ENCODE peak calls at places on chromosome 4, in four cellular contexts. One of them, this sample, is unnamed.

GRCh38 chr4:107721436-107722090 is 1.5 kb upstream of the PAPSS1 start:
- DNase-seq in PC-3: no peak
- DNase-seq in hepatocyte: peak; percentile 22
- DNase-seq in GM23338: peak; percentile 57
- DNase-seq in this sample: no peak

GRCh38 chr4:111066887-111067286 is 444.0 kb upstream of the PITX2 start:
- DNase-seq in PC-3: no peak
- DNase-seq in GM23338: no peak
- DNase-seq in hepatocyte: no peak
- DNase-seq in this sample: no peak

GRCh38 chr4:155442267-155443105 is 65.7 kb upstream of the MAP9 start:
- DNase-seq in hepatocyte: peak; percentile 83
- DNase-seq in PC-3: peak; percentile 90
- DNase-seq in GM23338: peak; percentile 79
- DNase-seq in this sample: peak; percentile 66

GRCh38 chr4:152283806-152284470 is 252.0 kb downstream of the FBXW7 start:
- DNase-seq in hepatocyte: no peak
- DNase-seq in GM23338: peak; percentile 18
- DNase-seq in PC-3: peak; percentile 20
- DNase-seq in this sample: no peak

GRCh38 chr4:53616219-53616618 is 24.9 kb upstream of the LNX1 start:
- DNase-seq in GM23338: no peak
- DNase-seq in hepatocyte: no peak
- DNase-seq in PC-3: no peak
- DNase-seq in this sample: no peak

GRCh38 chr4:183262776-183263100 is 57.3 kb downstream of the CLDN22 start:
- DNase-seq in hepatocyte: no peak
- DNase-seq in PC-3: no peak
- DNase-seq in GM23338: no peak
- DNase-seq in this sample: no peak

GRCh38 chr4:7074423-7074822 is 6.6 kb upstream of the GRPEL1 start:
- DNase-seq in GM23338: no peak
- DNase-seq in hepatocyte: no peak
- DNase-seq in PC-3: peak; percentile 59
- DNase-seq in this sample: peak; percentile 79

GRCh38 chr4:40462326-40462725 is 127.2 kb downstream of the CHRNA9 start:
- DNase-seq in hepatocyte: no peak
- DNase-seq in PC-3: no peak
- DNase-seq in GM23338: peak; percentile 46
- DNase-seq in this sample: no peak

GRCh38 chr4:121100093-121100775 is 27.9 kb upstream of the NDNF start:
- DNase-seq in PC-3: no peak
- DNase-seq in hepatocyte: no peak
- DNase-seq in GM23338: no peak
- DNase-seq in this sample: no peak

GRCh38 chr4:37555324-37555723 is 130.9 kb downstream of the RELL1 start:
- DNase-seq in GM23338: no peak
- DNase-seq in PC-3: peak; percentile 20
- DNase-seq in hepatocyte: no peak
- DNase-seq in this sample: no peak

GRCh38 chr4:8383451-8384160 is 56.9 kb downstream of the ACOX3 start:
- DNase-seq in hepatocyte: no peak
- DNase-seq in GM23338: no peak
- DNase-seq in PC-3: no peak
- DNase-seq in this sample: no peak

GRCh38 chr4:184288451-184289178 is 70.9 kb upstream of the ENPP6 start:
- DNase-seq in hepatocyte: no peak
- DNase-seq in GM23338: no peak
- DNase-seq in PC-3: no peak
- DNase-seq in this sample: no peak

GRCh38 chr4:120682981-120683380 is 239.5 kb downstream of the PRDM5 start:
- DNase-seq in hepatocyte: no peak
- DNase-seq in PC-3: no peak
- DNase-seq in GM23338: no peak
- DNase-seq in this sample: no peak

GRCh38 chr4:10381146-10381545 is 76.1 kb downstream of the ZNF518B start:
- DNase-seq in hepatocyte: no peak
- DNase-seq in GM23338: no peak
- DNase-seq in PC-3: no peak
- DNase-seq in this sample: no peak

GRCh38 chr4:97665553-97665952 is 477.7 kb downstream of the STPG2 start:
- DNase-seq in GM23338: no peak
- DNase-seq in hepatocyte: no peak
- DNase-seq in PC-3: no peak
- DNase-seq in this sample: no peak

GRCh38 chr4:128558896-128559669 is 250.4 kb upstream of the JADE1 start:
- DNase-seq in PC-3: no peak
- DNase-seq in hepatocyte: no peak
- DNase-seq in GM23338: no peak
- DNase-seq in this sample: no peak

GRCh38 chr4:94453534-94453963 is 1.8 kb downstream of the PDLIM5 start:
- DNase-seq in PC-3: peak; percentile 19
- DNase-seq in GM23338: no peak
- DNase-seq in hepatocyte: peak; percentile 54
- DNase-seq in this sample: no peak

DNA sequence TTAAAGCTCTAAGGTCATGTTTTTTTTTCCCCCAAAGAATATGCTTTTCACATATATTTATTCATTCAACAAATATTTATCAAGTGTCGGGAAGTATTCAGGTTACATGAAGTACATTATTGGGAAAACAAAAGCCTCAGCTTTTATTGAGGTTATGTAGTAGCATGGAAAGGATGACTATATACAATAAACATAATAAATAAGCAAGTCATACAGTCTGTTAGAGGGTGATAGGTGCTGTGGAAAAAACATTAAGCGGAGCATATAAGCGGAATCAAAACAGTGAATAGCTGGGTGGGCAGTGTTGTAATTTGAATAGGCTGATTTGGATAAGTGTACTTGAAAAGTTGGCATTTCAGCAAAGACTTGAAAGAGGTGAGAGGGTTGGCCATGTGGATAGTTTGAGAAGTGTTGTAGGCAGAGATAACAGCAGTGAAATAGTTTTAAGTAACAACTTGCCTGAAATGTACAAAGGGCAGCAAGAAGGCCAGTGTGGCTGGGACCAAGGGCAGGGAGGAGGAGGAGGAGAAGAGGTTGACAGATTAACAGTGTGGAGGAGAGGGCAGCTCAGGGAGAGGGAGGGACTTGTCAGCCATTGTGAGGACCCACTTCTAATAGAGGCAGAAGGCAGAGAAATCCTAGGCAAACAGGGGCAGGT is 558.7 kb downstream of the SPRY1 start:
- DNase-seq in PC-3: peak; percentile 63
- DNase-seq in GM23338: no peak
- DNase-seq in hepatocyte: no peak
- DNase-seq in this sample: no peak
- TF ChIP-seq EZH2 in PC-3: no peak
- TF ChIP-seq EZH2 in GM23338: no peak
- TF ChIP-seq EZH2 in hepatocyte: no peak
- TF ChIP-seq EZH2 in this sample: no peak

GRCh38 chr4:146032234-146032860 is 93.7 kb upstream of the ZNF827 start:
- DNase-seq in GM23338: peak; percentile 19
- DNase-seq in PC-3: no peak
- DNase-seq in hepatocyte: no peak
- DNase-seq in this sample: no peak

GRCh38 chr4:146033149-146033548 is 94.5 kb upstream of the ZNF827 start:
- DNase-seq in hepatocyte: peak; percentile 72
- DNase-seq in GM23338: peak; percentile 21
- DNase-seq in PC-3: no peak
- DNase-seq in this sample: no peak

GRCh38 chr4:146029147-146029546 is 90.5 kb upstream of the ZNF827 start:
- DNase-seq in hepatocyte: no peak
- DNase-seq in PC-3: peak; percentile 32
- DNase-seq in GM23338: no peak
- DNase-seq in this sample: no peak

DNA sequence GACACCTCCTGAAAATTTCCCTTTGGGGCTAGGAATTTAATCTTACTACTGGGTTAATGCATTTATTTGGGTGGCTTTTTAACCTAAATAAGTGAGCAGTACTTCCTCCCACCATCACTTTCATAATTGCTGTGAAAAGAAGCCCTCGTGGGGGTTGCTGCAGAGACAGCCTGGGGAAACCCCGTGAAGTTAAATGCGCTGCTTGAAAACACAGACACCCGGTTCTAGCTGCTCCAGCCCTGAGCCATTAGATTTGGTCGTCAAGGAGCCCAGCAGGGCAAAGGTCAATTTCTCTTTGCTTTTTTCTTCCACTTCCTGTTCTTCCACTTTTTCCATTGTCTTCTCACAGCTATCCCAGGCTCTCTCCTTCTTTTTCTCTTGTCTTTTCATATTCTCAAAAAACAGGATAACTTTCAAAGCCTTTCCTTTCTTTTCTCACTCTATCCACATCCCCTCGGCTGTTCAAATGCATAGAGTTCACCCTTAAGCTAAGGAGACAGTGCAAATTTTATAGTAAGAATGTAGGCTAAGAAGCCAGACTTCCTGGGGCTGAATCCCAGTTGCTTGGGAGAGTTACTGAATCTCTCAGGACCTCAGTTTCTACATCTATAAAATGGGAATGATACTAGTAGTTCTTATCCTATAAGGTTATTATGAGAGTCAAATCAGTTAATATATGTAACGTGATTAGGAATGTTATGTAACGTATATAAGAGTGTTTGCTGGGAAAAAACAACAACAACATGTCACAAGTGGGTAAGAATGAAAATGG is 91.5 kb upstream of the ZNF827 start:
- DNase-seq in hepatocyte: peak; percentile 66
- DNase-seq in GM23338: peak; percentile 70
- DNase-seq in PC-3: peak; percentile 31
- DNase-seq in this sample: no peak
- H3K4me3 ChIP-seq in hepatocyte: no peak overlapping the region
- H3K4me3 ChIP-seq in GM23338: no peak overlapping the region
- H3K4me3 ChIP-seq in PC-3: no peak overlapping the region
- H3K4me3 ChIP-seq in this sample: no peak overlapping the region

DNA sequence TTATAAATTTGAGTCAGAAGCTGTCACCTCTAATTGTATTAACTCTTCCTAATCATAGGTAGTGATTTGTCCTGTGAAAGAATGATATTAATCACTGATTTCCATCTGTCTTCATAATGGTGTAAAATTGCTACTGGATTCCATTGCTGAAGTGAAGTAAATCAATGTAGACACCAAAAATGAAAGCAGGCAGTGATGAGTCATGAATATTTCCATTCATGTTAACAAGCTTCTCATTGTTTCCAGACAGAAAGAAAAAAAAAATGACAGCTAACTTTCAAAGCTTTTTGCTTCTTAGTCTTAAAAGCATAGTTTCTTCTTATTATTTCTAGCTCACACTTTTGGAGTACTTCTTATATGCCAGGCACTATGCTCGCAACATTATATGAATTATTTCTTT is 21.5 kb downstream of the FAM114A1 start:
- DNase-seq in hepatocyte: peak; percentile 36
- DNase-seq in GM23338: no peak
- DNase-seq in PC-3: peak; percentile 68
- DNase-seq in this sample: no peak
- H3K36me3 ChIP-seq in hepatocyte: no peaks in the 10 kb centered on the region
- H3K36me3 ChIP-seq in GM23338: no peaks in the 10 kb centered on the region
- H3K36me3 ChIP-seq in PC-3: peaks cover 4% of the 10 kb centered on the region
- H3K36me3 ChIP-seq in this sample: no peaks in the 10 kb centered on the region

GRCh38 chr4:577499-578450 is 1.7 kb upstream of the TMEM271 start:
- DNase-seq in hepatocyte: peak; percentile 57
- DNase-seq in PC-3: no peak
- DNase-seq in GM23338: peak; percentile 81
- DNase-seq in this sample: peak; percentile 25
- TF ChIP-seq EZH2 in hepatocyte: no peak
- TF ChIP-seq EZH2 in PC-3: no peak
- TF ChIP-seq EZH2 in GM23338: peak; percentile 53
- TF ChIP-seq EZH2 in this sample: no peak

GRCh38 chr4:87009095-87009648 is 74.4 kb downstream of the AFF1 start:
- DNase-seq in GM23338: no peak
- DNase-seq in hepatocyte: no peak
- DNase-seq in PC-3: no peak
- DNase-seq in this sample: no peak
- H3K4me3 ChIP-seq in GM23338: no peak overlapping the region
- H3K4me3 ChIP-seq in hepatocyte: no peak overlapping the region
- H3K4me3 ChIP-seq in PC-3: no peak overlapping the region
- H3K4me3 ChIP-seq in this sample: no peak overlapping the region

GRCh38 chr4:77721073-77721472 is 98.1 kb downstream of the CNOT6L start:
- DNase-seq in PC-3: no peak
- DNase-seq in GM23338: no peak
- DNase-seq in hepatocyte: no peak
- DNase-seq in this sample: no peak
- H3K36me3 ChIP-seq in PC-3: no peaks in the 10 kb centered on the region
- H3K36me3 ChIP-seq in GM23338: no peaks in the 10 kb centered on the region
- H3K36me3 ChIP-seq in hepatocyte: no peaks in the 10 kb centered on the region
- H3K36me3 ChIP-seq in this sample: no peaks in the 10 kb centered on the region